ENCODE peak calls at places on chromosome 17, in four cellular contexts. One of them, this sample, is unnamed.

GRCh38 chr17:45270828-45271418 is 9.0 kb upstream of the SPATA32 start:
- DNase-seq in HepG2: no peak
- DNase-seq in GM12892: no peak
- DNase-seq in GM12878: no peak
- DNase-seq in this sample: peak

GRCh38 chr17:74862108-74862901 is 2.6 kb upstream of the GRIN2C start:
- DNase-seq in GM12892: peak
- DNase-seq in GM12878: no peak
- DNase-seq in HepG2: peak
- DNase-seq in this sample: peak

GRCh38 chr17:48276776-48277175 is 153.2 kb downstream of the SKAP1 start:
- DNase-seq in GM12892: no peak
- DNase-seq in HepG2: no peak
- DNase-seq in GM12878: no peak
- DNase-seq in this sample: no peak

GRCh38 chr17:29582767-29583166 is 6.7 kb downstream of the GIT1 start:
- DNase-seq in GM12878: no peak
- DNase-seq in GM12892: no peak
- DNase-seq in HepG2: no peak
- DNase-seq in this sample: no peak

GRCh38 chr17:80892900-80893603 is 98.6 kb upstream of the CHMP6 start:
- DNase-seq in GM12878: no peak
- DNase-seq in HepG2: no peak
- DNase-seq in GM12892: no peak
- DNase-seq in this sample: no peak

GRCh38 chr17:65985571-65985970 is 206.4 kb downstream of the CEP112 start:
- DNase-seq in GM12892: no peak
- DNase-seq in HepG2: no peak
- DNase-seq in GM12878: no peak
- DNase-seq in this sample: no peak

GRCh38 chr17:79483122-79483521 is 127.7 kb downstream of the RBFOX3 start:
- DNase-seq in GM12878: no peak
- DNase-seq in GM12892: no peak
- DNase-seq in HepG2: no peak
- DNase-seq in this sample: no peak

GRCh38 chr17:52145496-52145895 is 13.0 kb downstream of the CA10 start:
- DNase-seq in GM12878: no peak
- DNase-seq in HepG2: no peak
- DNase-seq in GM12892: no peak
- DNase-seq in this sample: no peak

GRCh38 chr17:40782450-40782849 is at the start of gene KRT27:
- DNase-seq in HepG2: no peak
- DNase-seq in GM12892: no peak
- DNase-seq in GM12878: no peak
- DNase-seq in this sample: no peak

GRCh38 chr17:41369023-41369422 is 590 bp downstream of the KRT33B start:
- DNase-seq in GM12892: no peak
- DNase-seq in HepG2: no peak
- DNase-seq in GM12878: no peak
- DNase-seq in this sample: no peak

GRCh38 chr17:19713901-19714361 is 2.5 kb downstream of the SLC47A2 start:
- DNase-seq in GM12878: no peak
- DNase-seq in HepG2: no peak
- DNase-seq in GM12892: peak
- DNase-seq in this sample: no peak

GRCh38 chr17:29386760-29387159 is 3.4 kb upstream of the TAOK1 start:
- DNase-seq in GM12878: no peak
- DNase-seq in GM12892: no peak
- DNase-seq in HepG2: no peak
- DNase-seq in this sample: no peak

GRCh38 chr17:48532261-48532660 is 1.4 kb upstream of the HOXB1 start:
- DNase-seq in GM12878: no peak
- DNase-seq in GM12892: no peak
- DNase-seq in HepG2: no peak
- DNase-seq in this sample: no peak

GRCh38 chr17:29133146-29133713 is 47.0 kb downstream of the MYO18A start:
- DNase-seq in GM12892: no peak
- DNase-seq in GM12878: no peak
- DNase-seq in HepG2: no peak
- DNase-seq in this sample: no peak

GRCh38 chr17:13597723-13598347 is 3.9 kb downstream of the HS3ST3A1 start:
- DNase-seq in HepG2: peak
- DNase-seq in GM12892: no peak
- DNase-seq in GM12878: no peak
- DNase-seq in this sample: peak

GRCh38 chr17:75832164-75832651 is 12.0 kb downstream of the UNC13D start:
- DNase-seq in HepG2: no peak
- DNase-seq in GM12892: no peak
- DNase-seq in GM12878: no peak
- DNase-seq in this sample: no peak

GRCh38 chr17:79633937-79634813 is 23.3 kb upstream of the RBFOX3 start:
- DNase-seq in GM12878: no peak
- DNase-seq in HepG2: no peak
- DNase-seq in GM12892: peak
- DNase-seq in this sample: no peak

GRCh38 chr17:76738468-76738850 is 540 bp downstream of the MFSD11 start:
- DNase-seq in GM12878: no peak
- DNase-seq in HepG2: no peak
- DNase-seq in GM12892: no peak
- DNase-seq in this sample: no peak

GRCh38 chr17:46013502-46014165 is 14.6 kb downstream of the STH start:
- DNase-seq in GM12892: no peak
- DNase-seq in GM12878: no peak
- DNase-seq in HepG2: peak
- DNase-seq in this sample: no peak

GRCh38 chr17:78939615-78940014 is 14.4 kb upstream of the TIMP2 start:
- DNase-seq in GM12892: no peak
- DNase-seq in GM12878: no peak
- DNase-seq in HepG2: no peak
- DNase-seq in this sample: no peak

GRCh38 chr17:20206591-20206990 is 197.4 kb downstream of the SPECC1 start:
- DNase-seq in HepG2: no peak
- DNase-seq in GM12878: no peak
- DNase-seq in GM12892: no peak
- DNase-seq in this sample: no peak

GRCh38 chr17:76772842-76773521 is 35.1 kb downstream of the MFSD11 start:
- DNase-seq in GM12878: no peak
- DNase-seq in GM12892: no peak
- DNase-seq in HepG2: peak
- DNase-seq in this sample: no peak

GRCh38 chr17:10120749-10121148 is 77.7 kb downstream of the GAS7 start:
- DNase-seq in GM12892: no peak
- DNase-seq in GM12878: no peak
- DNase-seq in HepG2: no peak
- DNase-seq in this sample: no peak

GRCh38 chr17:50346313-50347086 is 574 bp downstream of the XYLT2 start:
- DNase-seq in HepG2: no peak
- DNase-seq in GM12878: no peak
- DNase-seq in GM12892: peak
- DNase-seq in this sample: peak

GRCh38 chr17:77810536-77810935 is 148.0 kb upstream of the TNRC6C start:
- DNase-seq in GM12878: no peak
- DNase-seq in GM12892: no peak
- DNase-seq in HepG2: no peak
- DNase-seq in this sample: no peak

GRCh38 chr17:16478693-16479092 is 13.3 kb downstream of the LRRC75A start:
- DNase-seq in GM12892: no peak
- DNase-seq in GM12878: no peak
- DNase-seq in HepG2: no peak
- DNase-seq in this sample: no peak

GRCh38 chr17:77465358-77466041 is 324.7 kb downstream of the SEC14L1 start:
- DNase-seq in GM12878: peak
- DNase-seq in GM12892: peak
- DNase-seq in HepG2: no peak
- DNase-seq in this sample: peak

GRCh38 chr17:27546624-27547300 is 84.2 kb upstream of the LGALS9 start:
- DNase-seq in HepG2: no peak
- DNase-seq in GM12878: peak
- DNase-seq in GM12892: no peak
- DNase-seq in this sample: peak
- TF ChIP-seq POLR2A in HepG2: no peak
- TF ChIP-seq POLR2A in GM12878: no peak
- TF ChIP-seq POLR2A in GM12892: no peak
- TF ChIP-seq POLR2A in this sample: no peak

GRCh38 chr17:55750750-55751641 is at the start of gene PCTP:
- DNase-seq in GM12892: peak
- DNase-seq in GM12878: peak
- DNase-seq in HepG2: peak
- DNase-seq in this sample: peak
- TF ChIP-seq POLR2AphosphoS5 in GM12892: no peak
- TF ChIP-seq POLR2AphosphoS5 in GM12878: peak
- TF ChIP-seq POLR2AphosphoS5 in HepG2: peak
- TF ChIP-seq POLR2AphosphoS5 in this sample: no peak

GRCh38 chr17:17754719-17755686 is 73.7 kb downstream of the RAI1 start:
- DNase-seq in GM12892: no peak
- DNase-seq in GM12878: no peak
- DNase-seq in HepG2: no peak
- DNase-seq in this sample: no peak
- TF ChIP-seq TAF1 in GM12892: no peak
- TF ChIP-seq TAF1 in GM12878: no peak
- TF ChIP-seq TAF1 in HepG2: no peak
- TF ChIP-seq TAF1 in this sample: no peak

GRCh38 chr17:1485748-1486376 is 6.6 kb downstream of the MYO1C start:
- DNase-seq in GM12892: peak
- DNase-seq in HepG2: no peak
- DNase-seq in GM12878: no peak
- DNase-seq in this sample: peak
- TF ChIP-seq POLR2A in GM12892: peak
- TF ChIP-seq POLR2A in HepG2: no peak
- TF ChIP-seq POLR2A in GM12878: peak
- TF ChIP-seq POLR2A in this sample: peak

DNA sequence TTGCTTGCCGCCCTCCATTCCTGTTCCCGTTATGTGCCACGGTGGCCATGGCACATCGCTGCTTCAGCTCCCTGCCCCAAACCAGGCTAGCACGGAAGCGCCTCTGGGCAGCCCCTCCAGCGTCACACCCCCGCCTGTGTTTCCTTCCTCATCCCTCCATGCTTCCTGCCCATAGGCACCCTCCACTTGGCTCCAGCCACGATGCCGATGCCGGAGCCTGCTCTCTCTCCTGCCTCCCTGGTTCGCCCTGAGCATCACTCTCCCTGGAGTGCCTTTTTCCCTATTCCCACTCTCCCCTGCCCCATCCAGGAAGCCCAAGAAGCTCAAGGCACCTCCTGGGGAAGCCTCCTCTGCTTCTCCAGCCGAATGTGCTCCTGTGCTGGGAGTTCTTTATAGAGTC is 3.2 kb upstream of the ARHGAP23 start:
- DNase-seq in HepG2: no peak
- DNase-seq in GM12892: no peak
- DNase-seq in GM12878: no peak
- DNase-seq in this sample: no peak
- TF ChIP-seq POLR2AphosphoS5 in HepG2: no peak
- TF ChIP-seq POLR2AphosphoS5 in GM12892: no peak
- TF ChIP-seq POLR2AphosphoS5 in GM12878: no peak
- TF ChIP-seq POLR2AphosphoS5 in this sample: no peak

DNA sequence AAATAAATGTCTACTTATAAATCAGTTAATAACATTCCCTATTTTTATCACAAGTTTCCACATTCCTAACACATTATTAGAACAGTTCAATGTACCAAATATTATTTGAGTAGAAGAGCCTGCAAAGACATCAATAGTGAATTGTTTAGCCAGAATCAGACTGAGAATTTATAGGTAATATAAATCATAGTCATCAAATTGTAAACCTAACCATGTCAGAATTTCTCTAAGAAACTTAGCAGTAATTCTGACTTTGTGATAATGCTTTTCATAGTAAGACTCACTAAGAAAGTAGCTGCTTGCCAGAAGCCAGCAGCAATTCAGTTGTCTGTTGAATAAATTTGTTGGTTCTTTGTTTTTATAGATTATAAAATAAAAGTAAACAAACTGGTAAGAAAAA is 111.3 kb downstream of the USP32 start:
- DNase-seq in HepG2: no peak
- DNase-seq in GM12892: no peak
- DNase-seq in GM12878: no peak
- DNase-seq in this sample: no peak
- TF ChIP-seq TAF1 in HepG2: no peak
- TF ChIP-seq TAF1 in GM12892: no peak
- TF ChIP-seq TAF1 in GM12878: no peak
- TF ChIP-seq TAF1 in this sample: no peak